ENCODE peak calls at places on chromosomes 13 and 19, in five cellular contexts. One of them, this sample, is unnamed.

GRCh38 chr13:111402441-111402840 is 82.0 kb downstream of the TEX29 start:
- DNase-seq in thoracic aorta: no peak
- DNase-seq in heart left ventricle: no peak
- DNase-seq in foreskin fibroblast: no peak
- DNase-seq in IMR-90: no peak
- DNase-seq in this sample: no peak

GRCh38 chr19:10766681-10767201 is 48.9 kb downstream of the DNM2 start:
- DNase-seq in foreskin fibroblast: peak
- DNase-seq in thoracic aorta: no peak
- DNase-seq in heart left ventricle: peak
- DNase-seq in IMR-90: peak
- DNase-seq in this sample: peak

GRCh38 chr13:27177852-27178251 is 6.2 kb upstream of the USP12 start:
- DNase-seq in foreskin fibroblast: no peak
- DNase-seq in heart left ventricle: no peak
- DNase-seq in thoracic aorta: no peak
- DNase-seq in IMR-90: no peak
- DNase-seq in this sample: no peak

GRCh38 chr19:50725218-50725931 is 2.2 kb downstream of the CLEC11A start:
- DNase-seq in IMR-90: no peak
- DNase-seq in thoracic aorta: no peak
- DNase-seq in heart left ventricle: no peak
- DNase-seq in foreskin fibroblast: no peak
- DNase-seq in this sample: no peak

GRCh38 chr19:49338691-49339363 is 3.6 kb downstream of the CD37 start:
- DNase-seq in thoracic aorta: peak
- DNase-seq in foreskin fibroblast: no peak
- DNase-seq in IMR-90: no peak
- DNase-seq in heart left ventricle: peak
- DNase-seq in this sample: peak

GRCh38 chr13:111176421-111176820 is 61.3 kb downstream of the ARHGEF7 start:
- DNase-seq in IMR-90: no peak
- DNase-seq in heart left ventricle: no peak
- DNase-seq in foreskin fibroblast: no peak
- DNase-seq in thoracic aorta: no peak
- DNase-seq in this sample: no peak

GRCh38 chr19:21314676-21315075 is 14.5 kb downstream of the ZNF708 start:
- DNase-seq in thoracic aorta: no peak
- DNase-seq in heart left ventricle: no peak
- DNase-seq in foreskin fibroblast: no peak
- DNase-seq in IMR-90: peak
- DNase-seq in this sample: no peak

GRCh38 chr13:73741742-73742141 is 392.5 kb downstream of the KLF12 start:
- DNase-seq in heart left ventricle: no peak
- DNase-seq in IMR-90: no peak
- DNase-seq in thoracic aorta: no peak
- DNase-seq in foreskin fibroblast: no peak
- DNase-seq in this sample: no peak

GRCh38 chr13:102021777-102022176 is 380.1 kb downstream of the FGF14 start:
- DNase-seq in foreskin fibroblast: no peak
- DNase-seq in thoracic aorta: no peak
- DNase-seq in heart left ventricle: no peak
- DNase-seq in IMR-90: no peak
- DNase-seq in this sample: no peak

DNA sequence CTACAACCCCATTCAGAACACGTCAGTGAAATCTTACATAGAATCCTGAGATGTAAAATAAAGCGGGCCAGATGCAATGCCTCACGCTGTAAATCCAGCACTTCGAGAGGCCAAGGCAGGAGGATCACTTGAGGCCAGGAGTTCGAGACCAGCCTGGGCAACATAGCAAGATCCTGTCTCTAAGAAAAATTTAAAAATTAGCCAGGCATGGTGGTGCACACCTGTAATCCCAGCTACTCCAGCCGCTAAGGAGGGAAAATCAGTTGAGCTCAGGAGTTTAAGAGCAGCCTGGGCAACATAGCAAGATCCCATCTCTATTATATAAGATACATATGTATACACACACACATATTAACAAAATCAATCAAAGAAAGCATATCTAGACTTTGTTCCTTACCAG is 41.2 kb downstream of the PEX11G start:
- DNase-seq in foreskin fibroblast: no peak
- DNase-seq in heart left ventricle: no peak
- DNase-seq in IMR-90: no peak
- DNase-seq in thoracic aorta: no peak
- DNase-seq in this sample: no peak
- TF ChIP-seq CTCF in foreskin fibroblast: no peak
- TF ChIP-seq CTCF in heart left ventricle: no peak
- TF ChIP-seq CTCF in IMR-90: no peak
- TF ChIP-seq CTCF in thoracic aorta: no peak
- TF ChIP-seq CTCF in this sample: no peak

GRCh38 chr13:107421951-107422350 is 793.4 kb downstream of the LIG4 start:
- DNase-seq in thoracic aorta: no peak
- DNase-seq in IMR-90: peak
- DNase-seq in heart left ventricle: no peak
- DNase-seq in foreskin fibroblast: no peak
- DNase-seq in this sample: no peak
- H3K4me3 ChIP-seq in thoracic aorta: no peak
- H3K4me3 ChIP-seq in IMR-90: no peak
- H3K4me3 ChIP-seq in heart left ventricle: no peak
- H3K4me3 ChIP-seq in foreskin fibroblast: no peak
- H3K4me3 ChIP-seq in this sample: no peak

DNA sequence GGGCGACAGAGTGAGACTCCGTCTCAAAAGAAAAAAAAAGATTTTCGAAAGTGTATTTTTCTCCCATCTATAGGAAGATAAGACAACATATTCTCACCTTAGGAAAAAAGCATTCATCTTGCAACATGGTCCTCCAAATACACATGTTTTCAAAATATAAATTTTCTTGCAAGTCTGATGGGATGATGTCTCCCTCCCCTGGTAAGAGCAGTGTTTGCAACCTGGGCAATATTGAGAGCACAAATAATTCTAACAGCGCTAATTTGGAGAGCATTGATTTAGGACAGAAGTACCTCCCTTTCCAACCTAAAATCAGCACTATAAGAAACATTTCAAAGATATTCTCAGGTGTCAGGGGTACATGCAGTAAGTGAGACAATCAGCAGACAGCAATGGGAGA is 61.0 kb upstream of the SHISA2 start:
- DNase-seq in IMR-90: peak
- DNase-seq in thoracic aorta: no peak
- DNase-seq in foreskin fibroblast: no peak
- DNase-seq in heart left ventricle: no peak
- DNase-seq in this sample: no peak
- TF ChIP-seq CTCF in IMR-90: peak
- TF ChIP-seq CTCF in thoracic aorta: no peak
- TF ChIP-seq CTCF in foreskin fibroblast: no peak
- TF ChIP-seq CTCF in heart left ventricle: no peak
- TF ChIP-seq CTCF in this sample: peak

DNA sequence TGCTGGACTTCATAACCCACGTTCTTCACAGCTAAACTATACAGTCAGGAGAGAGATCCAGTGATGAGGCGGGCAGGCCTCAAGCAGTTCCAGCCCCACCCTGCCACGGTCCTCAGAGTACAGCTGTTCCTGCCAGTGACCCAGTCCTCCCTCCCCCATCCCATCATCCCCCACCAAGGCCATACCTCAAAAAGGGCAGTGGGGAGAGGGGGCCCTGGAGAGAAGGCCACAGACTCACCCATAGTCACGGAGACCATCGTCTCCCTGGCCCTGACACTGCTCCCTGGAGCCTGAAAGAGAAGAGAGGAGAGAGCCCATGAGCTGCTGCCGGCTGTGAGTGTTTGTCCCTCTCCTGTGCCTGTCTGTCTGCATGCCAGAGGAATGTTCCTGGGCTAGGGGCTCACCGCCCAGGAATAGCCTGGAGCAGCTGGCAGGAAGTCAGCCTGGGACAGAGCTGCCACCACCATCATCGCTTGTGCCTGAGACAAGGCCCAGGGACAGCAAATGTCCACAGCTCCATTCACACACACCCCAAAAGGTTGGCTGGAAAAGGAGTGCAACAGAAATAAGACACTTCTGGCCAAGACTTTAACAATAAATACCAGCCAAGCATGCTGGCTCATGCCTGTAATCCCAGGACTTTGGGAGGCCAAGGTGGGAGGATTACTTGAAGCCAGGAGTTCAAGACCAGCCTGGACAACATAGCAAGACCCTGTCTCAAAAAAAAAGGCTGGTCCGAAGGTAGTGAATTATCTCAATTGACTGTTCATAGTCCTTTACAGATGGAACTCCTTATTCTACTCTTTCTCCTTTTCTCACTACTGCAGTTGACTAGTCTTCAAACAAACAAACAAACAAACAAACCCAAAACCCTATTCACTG is 6.4 kb downstream of the C19orf47 start:
- DNase-seq in foreskin fibroblast: no peak
- DNase-seq in thoracic aorta: peak
- DNase-seq in IMR-90: no peak
- DNase-seq in heart left ventricle: peak
- DNase-seq in this sample: peak
- H3K4me3 ChIP-seq in foreskin fibroblast: no peak
- H3K4me3 ChIP-seq in thoracic aorta: peak
- H3K4me3 ChIP-seq in IMR-90: no peak
- H3K4me3 ChIP-seq in heart left ventricle: no peak
- H3K4me3 ChIP-seq in this sample: no peak

DNA sequence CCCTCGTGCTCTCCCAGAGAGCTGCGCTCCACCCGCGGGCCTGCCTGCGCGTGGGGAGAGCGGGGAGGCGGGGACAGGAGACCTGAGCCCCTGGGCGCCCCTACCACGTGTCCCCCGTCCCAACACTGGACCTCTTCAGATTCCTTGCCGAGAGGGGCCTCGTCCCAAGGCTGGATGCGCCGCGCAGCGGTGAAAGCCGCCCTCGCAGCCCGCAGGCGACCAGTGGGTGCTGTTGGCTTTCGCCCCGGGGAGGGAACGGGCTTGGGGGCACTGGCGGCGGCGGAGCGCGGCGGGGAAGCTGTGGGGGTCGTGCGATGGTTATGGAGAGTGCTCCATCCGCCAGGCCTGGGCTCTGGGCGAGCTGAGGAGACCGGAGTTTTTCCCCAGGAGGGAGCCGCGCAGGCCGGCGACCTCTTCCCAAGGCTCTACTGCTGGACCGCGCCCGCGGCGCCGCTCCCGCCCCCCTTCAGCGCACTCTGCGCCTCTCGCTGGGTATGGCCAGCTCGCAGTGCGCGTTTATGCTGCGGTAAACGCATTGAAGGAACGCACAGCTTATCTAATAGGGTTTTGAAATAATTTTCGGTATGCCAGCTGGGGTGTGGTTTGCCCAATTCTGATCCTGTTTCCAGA is 17.2 kb upstream of the RNF17 start:
- DNase-seq in IMR-90: no peak
- DNase-seq in heart left ventricle: no peak
- DNase-seq in foreskin fibroblast: no peak
- DNase-seq in thoracic aorta: no peak
- DNase-seq in this sample: no peak
- TF ChIP-seq CTCF in IMR-90: no peak
- TF ChIP-seq CTCF in heart left ventricle: no peak
- TF ChIP-seq CTCF in foreskin fibroblast: no peak
- TF ChIP-seq CTCF in thoracic aorta: no peak
- TF ChIP-seq CTCF in this sample: no peak

GRCh38 chr19:54532528-54532927 is 29.9 kb downstream of the LAIR2 start:
- DNase-seq in thoracic aorta: no peak
- DNase-seq in IMR-90: no peak
- DNase-seq in heart left ventricle: no peak
- DNase-seq in foreskin fibroblast: no peak
- DNase-seq in this sample: no peak
- H3K4me3 ChIP-seq in thoracic aorta: no peak
- H3K4me3 ChIP-seq in IMR-90: no peak
- H3K4me3 ChIP-seq in heart left ventricle: no peak
- H3K4me3 ChIP-seq in foreskin fibroblast: no peak
- H3K4me3 ChIP-seq in this sample: no peak

This sample was measured in thyroid gland.